ENCODE peak calls at places on chromosomes 7 and 10, in four cellular contexts. D is transverse colon, B is colonic mucosa, L is psoas muscle. P is an unnamed sample. For H3K9me3 and H3K36me3, the result is how much of the 10 kb centered on the place peaks cover.

GRCh38 chr7:24669971-24670591 is 87.2 kb downstream of the GSDME start:
- DNase-seq in D (no peak), B (no peak), L (no peak), P (no peak)

GRCh38 chr7:41538810-41539724 is 163.8 kb downstream of the INHBA start:
- DNase-seq in D (no peak), B (no peak), L (no peak), P (no peak)

GRCh38 chr7:134419085-134419484 is 39.8 kb downstream of the AKR1B1 start:
- DNase-seq in D (peak), B (peak), L (no peak), P (no peak)

GRCh38 chr7:1592299-1592842 is 22.5 kb upstream of the PSMG3 start:
- DNase-seq in D (no peak), B (no peak), L (no peak), P (no peak)

GRCh38 chr7:132080967-132081668 is 495.2 kb downstream of the PLXNA4 start:
- DNase-seq in D (peak), B (no peak), L (no peak), P (no peak)

GRCh38 chr7:79709574-79710409 is 256.3 kb upstream of the MAGI2 start:
- DNase-seq in D (peak), B (peak), L (no peak), P (no peak)

GRCh38 chr10:381805-382204 is 246.6 kb downstream of the ZMYND11 start:
- DNase-seq in D (no peak), B (no peak), L (no peak), P (no peak)

GRCh38 chr7:84412161-84412969 is 217.8 kb upstream of the SEMA3A start:
- DNase-seq in D (no peak), B (no peak), L (no peak), P (no peak)

GRCh38 chr10:23172846-23173548 is 19.1 kb upstream of the PTF1A start:
- DNase-seq in D (no peak), B (no peak), L (no peak), P (no peak)

GRCh38 chr10:124253006-124253405 is 159.6 kb upstream of the CHST15 start:
- DNase-seq in D (no peak), B (no peak), L (no peak), P (no peak)

GRCh38 chr10:112375721-112376577 is 2.0 kb downstream of the ACSL5 start:
- DNase-seq in D (peak), B (peak), L (peak), P (peak)

GRCh38 chr7:25429731-25430130 is 201.4 kb upstream of the NPVF start:
- DNase-seq in D (peak), B (no peak), L (no peak), P (no peak)

GRCh38 chr7:36151921-36152755 is 916 bp upstream of the EEPD1 start:
- DNase-seq in D (no peak), B (no peak), L (no peak), P (no peak)

GRCh38 chr7:127460077-127460476 is 67.6 kb upstream of the ZNF800 start:
- DNase-seq in D (no peak), B (no peak), L (no peak), P (no peak)

GRCh38 chr10:89887406-89887805 is 186.0 kb downstream of the KIF20B start:
- DNase-seq in D (no peak), B (no peak), L (no peak), P (no peak)

GRCh38 chr7:134209322-134210015 is 82.3 kb downstream of the LRGUK start:
- DNase-seq in D (no peak), B (no peak), L (no peak), P (peak)

GRCh38 chr7:1144269-1144771 is 15.7 kb downstream of the ZFAND2A start:
- DNase-seq in D (no peak), B (no peak), L (no peak), P (no peak)

GRCh38 chr7:32680259-32681173 is 185.2 kb downstream of the AVL9 start:
- DNase-seq in D (peak), B (peak), L (no peak), P (no peak)

GRCh38 chr7:150631866-150632864 is at the start of gene GIMAP6:
- DNase-seq in D (peak), B (no peak), L (no peak), P (no peak)

GRCh38 chr10:10786334-10787090 is 231.2 kb upstream of the CELF2 start:
- DNase-seq in D (no peak), B (no peak), L (no peak), P (no peak)

GRCh38 chr10:103184615-103185014 is 8.5 kb downstream of the NT5C2 start:
- DNase-seq in D (no peak), B (no peak), L (no peak), P (no peak)

GRCh38 chr10:60914676-60915075 is 29.3 kb downstream of the RHOBTB1 start:
- DNase-seq in D (peak), B (no peak), L (peak), P (no peak)

GRCh38 chr7:149854611-149855367 is 16.6 kb downstream of the ZNF862 start:
- DNase-seq in D (peak), B (peak), L (no peak), P (peak)

GRCh38 chr10:124642076-124642710 is 102.0 kb downstream of the FAM53B start:
- DNase-seq in D (no peak), B (no peak), L (no peak), P (peak)

GRCh38 chr7:44177570-44178131 is 11.6 kb downstream of the GCK start:
- DNase-seq in D (no peak), B (no peak), L (no peak), P (no peak)

GRCh38 chr10:43605850-43606322 is 352 bp upstream of the ZNF485 start:
- DNase-seq in D (no peak), B (no peak), L (no peak), P (no peak)

GRCh38 chr7:17183630-17184328 is 114.7 kb upstream of the AHR start:
- DNase-seq in D (no peak), B (no peak), L (no peak), P (no peak)

GRCh38 chr10:32771217-32771616 is 186.8 kb downstream of the ITGB1 start:
- DNase-seq in D (no peak), B (no peak), L (no peak), P (no peak)
- H3K9me3 ChIP-seq in D (under half), B (under half), L (under half), P (half or more)

DNA sequence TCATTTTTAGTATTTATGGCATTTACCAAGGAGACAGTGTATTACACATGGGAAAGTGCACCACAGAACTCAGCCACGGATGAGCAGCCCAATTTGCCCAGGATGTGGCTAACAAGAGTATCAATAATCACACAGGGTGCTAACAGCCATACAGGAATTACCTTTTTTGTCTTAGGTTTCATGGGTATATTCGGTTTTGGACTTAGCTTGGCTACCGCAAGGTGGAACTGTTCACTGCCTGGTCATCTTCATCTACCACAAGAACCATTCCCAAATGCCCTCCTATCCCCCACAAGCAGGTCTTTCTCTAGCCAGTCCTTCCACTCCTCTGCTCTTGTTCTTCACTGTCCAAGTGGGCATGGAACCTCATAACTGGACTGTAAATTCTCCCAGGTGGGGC is 6.0 kb downstream of the PDLIM1 start:
- DNase-seq in D (no peak), B (no peak), L (no peak), P (no peak)
- H3K36me3 ChIP-seq in D (under half), B (under half), L (under half), P (under half)

GRCh38 chr10:19828278-19829049 is 12.2 kb downstream of the PLXDC2 start:
- DNase-seq in D (no peak), B (no peak), L (no peak), P (no peak)

GRCh38 chr10:19825690-19826089 is 9.5 kb downstream of the PLXDC2 start:
- DNase-seq in D (no peak), B (no peak), L (no peak), P (no peak)

GRCh38 chr10:19826712-19827111 is 10.5 kb downstream of the PLXDC2 start:
- DNase-seq in D (no peak), B (no peak), L (no peak), P (no peak)

GRCh38 chr10:19819419-19820033 is 3.3 kb downstream of the PLXDC2 start:
- DNase-seq in D (peak), B (peak), L (no peak), P (no peak)

GRCh38 chr10:19824397-19825342 is 8.4 kb downstream of the PLXDC2 start:
- DNase-seq in D (no peak), B (no peak), L (no peak), P (no peak)
- H3K27ac ChIP-seq in D (no peak), B (no peak), L (no peak), P (peak)

DNA sequence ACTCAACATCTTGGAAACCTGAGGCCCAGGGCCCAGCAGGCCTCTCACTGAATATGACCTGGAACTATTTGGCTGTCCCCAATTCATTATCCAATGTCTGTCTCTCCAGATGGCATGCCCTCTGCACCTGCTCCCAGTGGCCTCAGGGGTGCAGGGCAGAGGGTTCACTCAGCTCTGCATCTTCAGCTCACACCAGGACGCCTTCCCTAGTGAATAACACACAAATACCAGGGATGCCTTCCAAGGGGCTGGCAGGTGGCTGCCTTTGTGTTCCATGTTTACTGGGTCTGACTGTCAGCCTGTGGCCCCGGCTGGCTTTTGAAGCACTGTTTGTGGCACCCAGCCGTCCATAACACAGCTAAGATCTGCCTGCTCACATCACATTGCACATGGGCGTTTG is 590.2 kb upstream of the PFKP start:
- DNase-seq in D (no peak), B (no peak), L (no peak), P (no peak)
- H3K9me3 ChIP-seq in D (under half), B (under half), L (under half), P (under half)